ENCODE peak calls at places on chromosomes 1 and 21, in four cellular contexts. Z, B, L and R are unnamed samples. For H3K27me3, the result is how much of the 10 kb centered on the place peaks cover.

GRCh38 chr21:44454747-44455523 is at the start of gene LRRC3:
- DNase-seq in Z (peak), B (peak), L (peak), R (peak)

GRCh38 chr1:78840447-78841251 is 165.9 kb downstream of the ADGRL4 start:
- DNase-seq in Z (peak), B (peak), L (no peak), R (no peak)

GRCh38 chr21:26597981-26598380 is 24.9 kb upstream of the CYYR1 start:
- DNase-seq in Z (no peak), B (no peak), L (no peak), R (no peak)

GRCh38 chr1:200947059-200947566 is 52.4 kb downstream of the INAVA start:
- DNase-seq in Z (no peak), B (no peak), L (no peak), R (no peak)

GRCh38 chr1:200359610-200360163 is 50.1 kb downstream of the ZNF281 start:
- DNase-seq in Z (peak), B (peak), L (no peak), R (no peak)

GRCh38 chr21:15443740-15444117 is 286.1 kb upstream of the USP25 start:
- DNase-seq in Z (peak), B (no peak), L (no peak), R (no peak)

GRCh38 chr1:225354906-225355305 is 72.9 kb downstream of the LBR start:
- DNase-seq in Z (no peak), B (no peak), L (no peak), R (no peak)

GRCh38 chr1:231576804-231577718 is 48.6 kb downstream of the TSNAX start:
- DNase-seq in Z (no peak), B (no peak), L (no peak), R (no peak)

GRCh38 chr1:218575856-218576255 is 230.7 kb downstream of the TGFB2 start:
- DNase-seq in Z (no peak), B (no peak), L (no peak), R (no peak)

GRCh38 chr21:37623689-37624088 is 257.1 kb downstream of the DYRK1A start:
- DNase-seq in Z (no peak), B (no peak), L (no peak), R (no peak)

GRCh38 chr1:119132179-119132578 is 8.3 kb downstream of the WARS2 start:
- DNase-seq in Z (no peak), B (no peak), L (peak), R (no peak)

GRCh38 chr1:87201768-87202167 is 126.9 kb upstream of the LMO4 start:
- DNase-seq in Z (no peak), B (no peak), L (no peak), R (no peak)

GRCh38 chr1:50783286-50783685 is 176.8 kb downstream of the FAF1 start:
- DNase-seq in Z (no peak), B (no peak), L (no peak), R (no peak)

GRCh38 chr1:85351202-85351828 is 74.9 kb upstream of the BCL10 start:
- DNase-seq in Z (no peak), B (no peak), L (no peak), R (no peak)

GRCh38 chr1:4106731-4107130 is 206.7 kb upstream of the C1orf174 start:
- DNase-seq in Z (no peak), B (no peak), L (no peak), R (no peak)

GRCh38 chr1:155049651-155050559 is 1.2 kb upstream of the ADAM15 start:
- DNase-seq in Z (peak), B (peak), L (no peak), R (no peak)

GRCh38 chr1:13869172-13869797 is 169.3 kb downstream of the PRDM2 start:
- DNase-seq in Z (no peak), B (no peak), L (no peak), R (no peak)

GRCh38 chr1:245785433-245785832 is 630.6 kb downstream of the KIF26B start:
- DNase-seq in Z (no peak), B (no peak), L (no peak), R (no peak)

GRCh38 chr1:76128096-76128495 is 53.5 kb downstream of the ST6GALNAC3 start:
- DNase-seq in Z (no peak), B (no peak), L (no peak), R (no peak)

GRCh38 chr1:153649867-153650235 is 8.7 kb upstream of the SNAPIN start:
- DNase-seq in Z (no peak), B (no peak), L (no peak), R (no peak)

GRCh38 chr1:178540646-178541045 is 27.7 kb downstream of the TEX35 start:
- DNase-seq in Z (peak), B (peak), L (no peak), R (no peak)

GRCh38 chr1:235468009-235468408 is 36.2 kb downstream of the B3GALNT2 start:
- DNase-seq in Z (peak), B (peak), L (no peak), R (no peak)

GRCh38 chr21:15868940-15869339 is 139.2 kb downstream of the USP25 start:
- DNase-seq in Z (no peak), B (no peak), L (no peak), R (no peak)

GRCh38 chr1:154752273-154753030 is 117.6 kb downstream of the KCNN3 start:
- DNase-seq in Z (no peak), B (no peak), L (no peak), R (no peak)

GRCh38 chr1:21594935-21595897 is 73.9 kb downstream of the RAP1GAP start:
- DNase-seq in Z (peak), B (peak), L (peak), R (no peak)

GRCh38 chr1:216604771-216605170 is 118.5 kb downstream of the ESRRG start:
- DNase-seq in Z (no peak), B (no peak), L (no peak), R (no peak)

GRCh38 chr1:32335619-32335950 is 448 bp downstream of the MARCKSL1 start:
- DNase-seq in Z (no peak), B (no peak), L (no peak), R (no peak)

GRCh38 chr21:10627316-10627863 is 106.0 kb downstream of the TPTE start:
- DNase-seq in Z (no peak), B (no peak), L (no peak), R (no peak)

GRCh38 chr1:27491748-27492700 is 2.1 kb upstream of the WASF2 start:
- DNase-seq in Z (peak), B (no peak), L (no peak), R (no peak)

GRCh38 chr1:99886179-99886578 is 36.0 kb downstream of the AGL start:
- DNase-seq in Z (no peak), B (no peak), L (no peak), R (no peak)

DNA sequence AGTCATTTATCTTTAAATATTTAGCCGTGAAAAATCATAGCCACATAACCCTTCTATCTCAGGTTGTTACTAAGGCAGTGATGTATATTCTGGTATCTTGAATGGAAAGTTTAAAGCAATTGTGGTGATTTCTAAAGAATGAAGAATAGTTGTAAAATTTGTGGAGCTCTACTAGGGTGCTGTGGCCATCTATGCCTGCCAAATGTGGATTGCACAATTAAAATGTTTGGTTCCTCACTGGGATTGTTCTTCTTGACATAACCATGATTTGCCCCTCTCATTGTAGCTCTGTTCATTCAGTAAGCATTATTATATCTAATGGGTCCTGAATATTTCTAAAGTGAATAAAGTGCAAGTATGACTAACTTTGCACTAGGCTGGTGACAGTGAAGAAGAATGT is 50.1 kb downstream of the AK4 start:
- DNase-seq in Z (peak), B (no peak), L (no peak), R (no peak)
- H3K27me3 ChIP-seq in Z (under half), B (under half), L (under half), R (under half)

DNA sequence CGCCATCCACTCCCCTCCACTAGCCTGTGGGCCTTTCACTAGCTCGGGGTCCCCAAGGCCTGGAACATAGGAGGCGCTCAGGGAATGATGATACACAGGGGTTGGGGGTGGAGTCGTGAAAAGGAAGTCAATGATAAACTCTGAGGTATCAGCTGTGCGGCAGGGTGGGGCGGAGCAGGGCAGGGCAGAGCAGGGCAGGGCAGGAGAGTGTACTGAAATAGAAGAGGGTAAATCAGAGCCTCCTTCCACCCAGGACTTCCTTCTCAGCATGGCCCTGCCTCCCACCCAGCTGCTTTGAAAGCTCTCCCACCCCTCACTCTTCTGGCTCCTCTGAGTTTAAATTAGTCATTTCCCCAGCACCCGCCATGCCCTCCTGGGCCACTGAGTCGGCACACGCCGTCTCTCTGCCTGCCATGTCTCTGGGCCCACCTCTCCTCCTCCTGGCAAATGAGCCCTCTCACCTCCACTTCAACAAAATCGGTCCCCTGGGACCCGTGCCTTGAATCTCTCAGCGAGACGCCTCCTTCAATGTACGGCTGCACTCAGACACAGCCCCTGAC is 16.9 kb downstream of the CAPZB start:
- DNase-seq in Z (no peak), B (no peak), L (no peak), R (peak)
- H3K4me3 ChIP-seq in Z (no peak), B (no peak), L (no peak), R (peak)

DNA sequence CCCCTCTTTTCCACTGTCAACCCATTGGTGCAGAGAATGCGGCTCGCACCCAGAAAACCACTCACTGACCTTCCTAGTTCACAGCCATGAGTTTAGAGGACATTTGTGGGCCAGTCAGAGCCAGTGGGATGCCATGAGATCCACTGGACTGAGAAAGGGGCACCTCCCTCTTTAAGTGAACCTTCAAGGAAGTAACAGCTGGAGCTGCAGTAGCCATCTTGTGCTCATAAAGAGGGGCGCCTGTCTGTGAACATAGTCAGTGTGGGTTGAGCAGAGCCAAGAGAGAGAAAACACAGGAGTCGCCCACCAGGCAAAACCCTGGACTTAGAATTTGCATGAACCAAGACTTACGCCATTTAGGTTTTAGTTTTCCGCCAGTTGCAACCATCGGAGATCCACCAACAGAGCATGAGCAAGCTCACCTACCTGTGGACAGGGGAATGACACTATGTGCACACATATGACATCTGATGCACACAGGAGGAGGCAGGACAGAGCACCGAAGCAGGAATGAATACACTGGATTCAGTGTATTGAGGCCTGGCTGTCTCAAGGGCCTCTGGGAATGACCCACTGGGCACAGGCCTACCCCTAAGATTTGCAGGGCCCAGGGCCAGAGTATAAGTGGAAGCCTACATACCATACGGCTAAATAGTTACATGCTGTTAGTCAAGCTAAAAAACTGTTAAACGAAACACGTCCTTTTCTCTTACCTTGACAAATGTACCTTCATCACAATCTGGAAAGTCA is 151.6 kb downstream of the GRIK3 start:
- DNase-seq in Z (no peak), B (no peak), L (no peak), R (no peak)
- H3K27me3 ChIP-seq in Z (under half), B (under half), L (under half), R (under half)

GRCh38 chr1:181949500-181949899 is 112.0 kb downstream of the ZNF648 start:
- DNase-seq in Z (no peak), B (no peak), L (no peak), R (no peak)
- H3K4me3 ChIP-seq in Z (no peak), B (no peak), L (no peak), R (no peak)

GRCh38 chr1:2449636-2450454 is 26.2 kb upstream of the PLCH2 start:
- DNase-seq in Z (no peak), B (no peak), L (no peak), R (no peak)
- H3K27me3 ChIP-seq in Z (under half), B (under half), L (under half), R (under half)

GRCh38 chr1:213252026-213252425 is 201.0 kb downstream of the RPS6KC1 start:
- DNase-seq in Z (no peak), B (no peak), L (no peak), R (no peak)
- H3K4me3 ChIP-seq in Z (no peak), B (no peak), L (no peak), R (no peak)

GRCh38 chr21:41510500-41510899 is 2.5 kb upstream of the TMPRSS2 start:
- DNase-seq in Z (no peak), B (no peak), L (no peak), R (no peak)
- H3K27me3 ChIP-seq in Z (half or more), B (under half), L (under half), R (under half)

GRCh38 chr1:207820568-207821463 is 69.0 kb downstream of the CD46 start:
- DNase-seq in Z (no peak), B (no peak), L (no peak), R (no peak)

GRCh38 chr1:207821464-207822045 is 69.7 kb downstream of the CD46 start:
- DNase-seq in Z (no peak), B (no peak), L (no peak), R (no peak)

GRCh38 chr1:207822602-207823451 is 71.0 kb downstream of the CD46 start:
- DNase-seq in Z (no peak), B (peak), L (peak), R (peak)

GRCh38 chr1:207823531-207823879 is 71.7 kb downstream of the CD46 start:
- DNase-seq in Z (no peak), B (no peak), L (no peak), R (no peak)

GRCh38 chr1:207822124-207822601 is 70.3 kb downstream of the CD46 start:
- DNase-seq in Z (no peak), B (no peak), L (no peak), R (no peak)
- H3K4me3 ChIP-seq in Z (no peak), B (no peak), L (peak), R (peak)